ENCODE peak calls at places on chromosomes 16 and 17, in seven cellular contexts. A, Y, E, I, W, C and R are unnamed samples.

GRCh38 chr16:57258226-57258909 is 13.3 kb downstream of the ARL2BP start:
- DNase-seq in E (no peak), W (no peak), I (no peak), A (no peak), C (no peak), Y (no peak), R (no peak)

GRCh38 chr16:87074635-87075318 is 242.4 kb downstream of the C16orf95 start:
- DNase-seq in A (no peak), Y (no peak), E (peak; percentile 32), W (no peak), I (no peak), C (no peak), R (no peak)

GRCh38 chr16:50311134-50311528 is 44.8 kb downstream of the ADCY7 start:
- DNase-seq in I (no peak), C (no peak), Y (no peak), A (no peak), W (no peak), E (peak; percentile 8), R (no peak)

GRCh38 chr17:71383111-71383510 is 737.7 kb upstream of the SOX9 start:
- DNase-seq in I (no peak), C (no peak), W (no peak), Y (no peak), E (no peak), A (no peak), R (no peak)

GRCh38 chr17:7740481-7741001 is 23.0 kb downstream of the DNAH2 start:
- DNase-seq in I (no peak), A (no peak), Y (no peak), C (no peak), E (no peak), W (no peak), R (no peak)

GRCh38 chr16:48511716-48512115 is 98.3 kb downstream of the N4BP1 start:
- DNase-seq in Y (no peak), A (no peak), W (no peak), C (no peak), I (no peak), E (no peak), R (no peak)

GRCh38 chr17:40097931-40098845 is 2.2 kb downstream of the NR1D1 start:
- DNase-seq in W (peak; percentile 43), E (no peak), A (no peak), Y (no peak), C (peak; percentile 50), I (peak; percentile 83), R (peak; percentile 89)

GRCh38 chr17:4604111-4604644 is 19.8 kb downstream of the SMTNL2 start:
- DNase-seq in A (no peak), Y (no peak), I (peak; percentile 25), C (no peak), W (peak; percentile 25), E (no peak), R (no peak)

GRCh38 chr16:83813818-83814653 is 6.3 kb downstream of the HSBP1 start:
- DNase-seq in E (no peak), C (peak; percentile 10), W (peak; percentile 49), I (peak; percentile 89), A (no peak), Y (no peak), R (peak; percentile 42)

GRCh38 chr16:6689643-6690042 is 643.0 kb upstream of the RBFOX1 start:
- DNase-seq in W (no peak), I (no peak), Y (no peak), A (no peak), E (no peak), C (no peak), R (no peak)

GRCh38 chr17:66522591-66523272 is 220.3 kb downstream of the PRKCA start:
- DNase-seq in E (no peak), I (peak; percentile 26), Y (no peak), W (peak; percentile 50), C (no peak), A (no peak), R (no peak)

GRCh38 chr16:89401641-89402445 is 88.5 kb downstream of the ANKRD11 start:
- DNase-seq in I (no peak), W (no peak), A (no peak), C (no peak), Y (no peak), E (no peak), R (no peak)

GRCh38 chr16:86926146-86926545 is 347.8 kb downstream of the FOXL1 start:
- DNase-seq in C (no peak), A (no peak), E (no peak), W (no peak), I (no peak), Y (no peak), R (no peak)

GRCh38 chr17:74071280-74071679 is 132.2 kb upstream of the RPL38 start:
- DNase-seq in I (no peak), C (no peak), Y (no peak), E (no peak), A (no peak), W (no peak), R (no peak)

GRCh38 chr16:49588729-49589384 is 215.3 kb downstream of the C16orf78 start:
- DNase-seq in A (no peak), C (no peak), I (peak; percentile 5), Y (no peak), W (no peak), E (no peak), R (no peak)

GRCh38 chr16:49094471-49094870 is 187.2 kb downstream of the CBLN1 start:
- DNase-seq in Y (no peak), A (no peak), W (no peak), E (no peak), C (no peak), I (no peak), R (no peak)